ENCODE peak calls at places on chromosome 20, in seven cellular contexts. One of them, this sample, is unnamed.

GRCh38 chr20:62723351-62723750 is 14.7 kb downstream of the NTSR1 start:
- DNase-seq in heart right ventricle: no peak
- DNase-seq in thoracic aorta: no peak
- DNase-seq in A549: no peak
- DNase-seq in dorsolateral prefrontal cortex: peak; percentile 60
- DNase-seq in fibroblast of villous mesenchyme: no peak
- DNase-seq in choroid plexus epithelial cell: no peak
- DNase-seq in this sample: no peak

GRCh38 chr20:13297105-13297899 is 76.2 kb downstream of the ISM1 start:
- DNase-seq in heart right ventricle: no peak
- DNase-seq in thoracic aorta: no peak
- DNase-seq in A549: no peak
- DNase-seq in dorsolateral prefrontal cortex: no peak
- DNase-seq in fibroblast of villous mesenchyme: no peak
- DNase-seq in choroid plexus epithelial cell: no peak
- DNase-seq in this sample: no peak

GRCh38 chr20:48962976-48963730 is 41.6 kb downstream of the ARFGEF2 start:
- DNase-seq in heart right ventricle: no peak
- DNase-seq in thoracic aorta: no peak
- DNase-seq in A549: no peak
- DNase-seq in dorsolateral prefrontal cortex: no peak
- DNase-seq in fibroblast of villous mesenchyme: peak; percentile 73
- DNase-seq in choroid plexus epithelial cell: no peak
- DNase-seq in this sample: no peak

GRCh38 chr20:62606551-62607201 is 35.6 kb upstream of the SLCO4A1 start:
- DNase-seq in heart right ventricle: peak; percentile 83
- DNase-seq in thoracic aorta: no peak
- DNase-seq in A549: no peak
- DNase-seq in dorsolateral prefrontal cortex: no peak
- DNase-seq in fibroblast of villous mesenchyme: peak; percentile 55
- DNase-seq in choroid plexus epithelial cell: peak; percentile 57
- DNase-seq in this sample: no peak

GRCh38 chr20:35134472-35134871 is 12.7 kb downstream of the EDEM2 start:
- DNase-seq in heart right ventricle: peak; percentile 38
- DNase-seq in thoracic aorta: peak; percentile 21
- DNase-seq in A549: no peak
- DNase-seq in dorsolateral prefrontal cortex: no peak
- DNase-seq in fibroblast of villous mesenchyme: no peak
- DNase-seq in choroid plexus epithelial cell: peak; percentile 24
- DNase-seq in this sample: peak; percentile 80

GRCh38 chr20:2401527-2401926 is 20.8 kb downstream of the TGM6 start:
- DNase-seq in heart right ventricle: no peak
- DNase-seq in thoracic aorta: no peak
- DNase-seq in A549: no peak
- DNase-seq in dorsolateral prefrontal cortex: no peak
- DNase-seq in fibroblast of villous mesenchyme: no peak
- DNase-seq in choroid plexus epithelial cell: no peak
- DNase-seq in this sample: no peak

GRCh38 chr20:60056345-60057122 is 98.3 kb downstream of the CDH26 start:
- DNase-seq in heart right ventricle: no peak
- DNase-seq in thoracic aorta: no peak
- DNase-seq in A549: no peak
- DNase-seq in dorsolateral prefrontal cortex: no peak
- DNase-seq in fibroblast of villous mesenchyme: no peak
- DNase-seq in choroid plexus epithelial cell: no peak
- DNase-seq in this sample: no peak

GRCh38 chr20:53706511-53707031 is 112.9 kb upstream of the ZNF217 start:
- DNase-seq in heart right ventricle: no peak
- DNase-seq in thoracic aorta: no peak
- DNase-seq in A549: no peak
- DNase-seq in dorsolateral prefrontal cortex: no peak
- DNase-seq in fibroblast of villous mesenchyme: peak; percentile 94
- DNase-seq in choroid plexus epithelial cell: peak; percentile 58
- DNase-seq in this sample: no peak

GRCh38 chr20:45080867-45081616 is 19.9 kb downstream of the KCNS1 start:
- DNase-seq in heart right ventricle: no peak
- DNase-seq in thoracic aorta: no peak
- DNase-seq in A549: peak; percentile 16
- DNase-seq in dorsolateral prefrontal cortex: no peak
- DNase-seq in fibroblast of villous mesenchyme: no peak
- DNase-seq in choroid plexus epithelial cell: peak; percentile 57
- DNase-seq in this sample: no peak

GRCh38 chr20:47257256-47257655 is 99.2 kb downstream of the ZMYND8 start:
- DNase-seq in heart right ventricle: no peak
- DNase-seq in thoracic aorta: no peak
- DNase-seq in A549: no peak
- DNase-seq in dorsolateral prefrontal cortex: no peak
- DNase-seq in fibroblast of villous mesenchyme: no peak
- DNase-seq in choroid plexus epithelial cell: no peak
- DNase-seq in this sample: no peak

GRCh38 chr20:40525356-40525755 is 163.7 kb downstream of the MAFB start:
- DNase-seq in heart right ventricle: no peak
- DNase-seq in thoracic aorta: no peak
- DNase-seq in A549: no peak
- DNase-seq in dorsolateral prefrontal cortex: no peak
- DNase-seq in fibroblast of villous mesenchyme: no peak
- DNase-seq in choroid plexus epithelial cell: peak; percentile 70
- DNase-seq in this sample: no peak

GRCh38 chr20:10581823-10582222 is 92.0 kb downstream of the JAG1 start:
- DNase-seq in heart right ventricle: no peak
- DNase-seq in thoracic aorta: no peak
- DNase-seq in A549: no peak
- DNase-seq in dorsolateral prefrontal cortex: no peak
- DNase-seq in fibroblast of villous mesenchyme: peak; percentile 66
- DNase-seq in choroid plexus epithelial cell: peak; percentile 77
- DNase-seq in this sample: no peak

GRCh38 chr20:41413169-41413568 is 46.6 kb upstream of the EMILIN3 start:
- DNase-seq in heart right ventricle: no peak
- DNase-seq in thoracic aorta: no peak
- DNase-seq in A549: peak; percentile 14
- DNase-seq in dorsolateral prefrontal cortex: no peak
- DNase-seq in fibroblast of villous mesenchyme: no peak
- DNase-seq in choroid plexus epithelial cell: no peak
- DNase-seq in this sample: no peak

GRCh38 chr20:50292324-50293243 is 102.0 kb downstream of the CEBPB start:
- DNase-seq in heart right ventricle: peak; percentile 90
- DNase-seq in thoracic aorta: peak; percentile 87
- DNase-seq in A549: peak; percentile 97
- DNase-seq in dorsolateral prefrontal cortex: no peak
- DNase-seq in fibroblast of villous mesenchyme: peak; percentile 99
- DNase-seq in choroid plexus epithelial cell: peak; percentile 97
- DNase-seq in this sample: peak; percentile 94

GRCh38 chr20:46127396-46128010 is 9.4 kb downstream of the CD40 start:
- DNase-seq in heart right ventricle: no peak
- DNase-seq in thoracic aorta: no peak
- DNase-seq in A549: no peak
- DNase-seq in dorsolateral prefrontal cortex: peak; percentile 52
- DNase-seq in fibroblast of villous mesenchyme: no peak
- DNase-seq in choroid plexus epithelial cell: no peak
- DNase-seq in this sample: no peak

GRCh38 chr20:58155148-58155925 is 73.1 kb downstream of the ANKRD60 start:
- DNase-seq in heart right ventricle: no peak
- DNase-seq in thoracic aorta: no peak
- DNase-seq in A549: no peak
- DNase-seq in dorsolateral prefrontal cortex: no peak
- DNase-seq in fibroblast of villous mesenchyme: no peak
- DNase-seq in choroid plexus epithelial cell: no peak
- DNase-seq in this sample: no peak

GRCh38 chr20:33388268-33388667 is 13.1 kb downstream of the CDK5RAP1 start:
- DNase-seq in heart right ventricle: no peak
- DNase-seq in thoracic aorta: no peak
- DNase-seq in A549: no peak
- DNase-seq in dorsolateral prefrontal cortex: no peak
- DNase-seq in fibroblast of villous mesenchyme: no peak
- DNase-seq in choroid plexus epithelial cell: no peak
- DNase-seq in this sample: no peak

GRCh38 chr20:8346898-8347297 is 214.8 kb downstream of the PLCB1 start:
- DNase-seq in heart right ventricle: no peak
- DNase-seq in thoracic aorta: no peak
- DNase-seq in A549: no peak
- DNase-seq in dorsolateral prefrontal cortex: no peak
- DNase-seq in fibroblast of villous mesenchyme: no peak
- DNase-seq in choroid plexus epithelial cell: no peak
- DNase-seq in this sample: no peak

GRCh38 chr20:34834459-34834893 is 9.0 kb upstream of the NCOA6 start:
- DNase-seq in heart right ventricle: no peak
- DNase-seq in thoracic aorta: no peak
- DNase-seq in A549: peak; percentile 36
- DNase-seq in dorsolateral prefrontal cortex: no peak
- DNase-seq in fibroblast of villous mesenchyme: peak; percentile 49
- DNase-seq in choroid plexus epithelial cell: peak; percentile 60
- DNase-seq in this sample: no peak

GRCh38 chr20:20065366-20065765 is 13.0 kb downstream of the CFAP61 start:
- DNase-seq in heart right ventricle: no peak
- DNase-seq in thoracic aorta: no peak
- DNase-seq in A549: no peak
- DNase-seq in dorsolateral prefrontal cortex: no peak
- DNase-seq in fibroblast of villous mesenchyme: peak; percentile 21
- DNase-seq in choroid plexus epithelial cell: no peak
- DNase-seq in this sample: no peak
- H3K4me3 ChIP-seq in heart right ventricle: no peak overlapping the region
- H3K4me3 ChIP-seq in thoracic aorta: no peak overlapping the region
- H3K4me3 ChIP-seq in A549: no peak overlapping the region
- H3K4me3 ChIP-seq in dorsolateral prefrontal cortex: no peak overlapping the region
- H3K4me3 ChIP-seq in fibroblast of villous mesenchyme: no peak overlapping the region
- H3K4me3 ChIP-seq in choroid plexus epithelial cell: no peak overlapping the region
- H3K4me3 ChIP-seq in this sample: no peak overlapping the region

DNA sequence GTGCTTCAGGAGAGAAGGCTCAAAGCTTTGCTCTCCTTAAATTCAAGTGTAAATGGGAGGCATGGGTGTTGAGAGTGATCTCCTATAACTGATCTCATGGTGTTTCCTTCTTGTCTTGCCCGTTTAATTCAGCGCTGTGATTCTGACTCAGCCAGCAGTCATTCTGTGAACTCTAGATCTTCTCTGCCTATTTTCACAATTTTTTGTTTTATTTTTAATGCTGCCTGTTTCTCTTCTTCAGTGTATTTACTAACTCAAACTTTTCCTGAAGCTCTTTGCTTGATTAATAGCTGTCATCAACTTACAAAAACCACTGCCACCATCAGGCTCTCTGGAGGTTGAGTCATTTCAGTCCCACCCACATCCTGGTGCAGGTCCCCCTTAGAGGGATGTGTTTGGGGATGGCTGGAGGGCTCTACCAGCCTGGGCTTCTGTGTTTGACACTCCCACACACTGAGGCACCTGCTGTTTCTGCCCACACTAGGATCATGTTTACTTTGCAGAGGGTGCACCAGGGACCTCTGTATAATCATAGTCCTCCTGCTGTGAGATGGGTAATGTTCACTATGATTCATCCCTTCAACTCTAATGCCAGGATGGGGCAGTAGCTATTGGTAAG is 94.0 kb downstream of the SHLD1 start:
- DNase-seq in heart right ventricle: no peak
- DNase-seq in thoracic aorta: no peak
- DNase-seq in A549: peak; percentile 91
- DNase-seq in dorsolateral prefrontal cortex: no peak
- DNase-seq in fibroblast of villous mesenchyme: peak; percentile 51
- DNase-seq in choroid plexus epithelial cell: peak; percentile 60
- DNase-seq in this sample: no peak
- H3K4me3 ChIP-seq in heart right ventricle: no peak overlapping the region
- H3K4me3 ChIP-seq in thoracic aorta: no peak overlapping the region
- H3K4me3 ChIP-seq in A549: no peak overlapping the region
- H3K4me3 ChIP-seq in dorsolateral prefrontal cortex: no peak overlapping the region
- H3K4me3 ChIP-seq in fibroblast of villous mesenchyme: no peak overlapping the region
- H3K4me3 ChIP-seq in choroid plexus epithelial cell: no peak overlapping the region
- H3K4me3 ChIP-seq in this sample: no peak overlapping the region

GRCh38 chr20:64257107-64257757 is 1.7 kb downstream of the PCMTD2 start:
- DNase-seq in heart right ventricle: no peak
- DNase-seq in thoracic aorta: no peak
- DNase-seq in A549: no peak
- DNase-seq in dorsolateral prefrontal cortex: no peak
- DNase-seq in fibroblast of villous mesenchyme: no peak
- DNase-seq in choroid plexus epithelial cell: no peak
- DNase-seq in this sample: no peak
- H3K4me3 ChIP-seq in heart right ventricle: peak overlapping the region; percentile 89
- H3K4me3 ChIP-seq in thoracic aorta: no peak overlapping the region
- H3K4me3 ChIP-seq in A549: no peak overlapping the region
- H3K4me3 ChIP-seq in dorsolateral prefrontal cortex: peak overlapping the region; percentile 88
- H3K4me3 ChIP-seq in fibroblast of villous mesenchyme: peak overlapping the region; percentile 77
- H3K4me3 ChIP-seq in choroid plexus epithelial cell: no peak overlapping the region
- H3K4me3 ChIP-seq in this sample: peak overlapping the region; percentile 93

GRCh38 chr20:51396365-51396909 is 146.1 kb downstream of the NFATC2 start:
- DNase-seq in heart right ventricle: no peak
- DNase-seq in thoracic aorta: no peak
- DNase-seq in A549: no peak
- DNase-seq in dorsolateral prefrontal cortex: no peak
- DNase-seq in fibroblast of villous mesenchyme: no peak
- DNase-seq in choroid plexus epithelial cell: no peak
- DNase-seq in this sample: no peak
- H3K4me3 ChIP-seq in heart right ventricle: no peak overlapping the region
- H3K4me3 ChIP-seq in thoracic aorta: no peak overlapping the region
- H3K4me3 ChIP-seq in A549: no peak overlapping the region
- H3K4me3 ChIP-seq in dorsolateral prefrontal cortex: no peak overlapping the region
- H3K4me3 ChIP-seq in fibroblast of villous mesenchyme: no peak overlapping the region
- H3K4me3 ChIP-seq in choroid plexus epithelial cell: no peak overlapping the region
- H3K4me3 ChIP-seq in this sample: no peak overlapping the region

DNA sequence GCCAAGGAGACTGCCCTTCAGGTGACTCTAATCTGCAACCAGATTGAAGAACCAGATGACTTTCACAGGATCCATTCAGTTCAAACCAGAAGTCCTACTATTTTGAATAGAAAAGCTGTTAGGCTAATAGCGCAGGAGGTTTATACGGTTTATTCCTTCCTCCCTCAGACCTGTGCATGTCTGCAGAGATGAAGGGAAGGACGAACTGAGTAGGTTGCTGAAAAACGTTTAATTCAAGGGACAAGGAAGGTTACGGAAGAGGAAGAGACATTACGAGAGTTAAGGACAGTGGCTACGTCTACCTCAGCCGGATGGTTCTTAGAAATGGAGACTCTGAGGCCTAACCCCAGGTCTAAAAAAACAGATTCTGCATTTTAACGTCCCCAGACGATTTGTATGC is 978 bp downstream of the AURKA start:
- DNase-seq in heart right ventricle: no peak
- DNase-seq in thoracic aorta: no peak
- DNase-seq in A549: no peak
- DNase-seq in dorsolateral prefrontal cortex: no peak
- DNase-seq in fibroblast of villous mesenchyme: peak; percentile 31
- DNase-seq in choroid plexus epithelial cell: no peak
- DNase-seq in this sample: no peak
- H3K4me3 ChIP-seq in heart right ventricle: peak overlapping the region; percentile 80
- H3K4me3 ChIP-seq in thoracic aorta: peak overlapping the region; percentile 84
- H3K4me3 ChIP-seq in A549: peak overlapping the region; percentile 85
- H3K4me3 ChIP-seq in dorsolateral prefrontal cortex: peak overlapping the region; percentile 69
- H3K4me3 ChIP-seq in fibroblast of villous mesenchyme: peak overlapping the region; percentile 96
- H3K4me3 ChIP-seq in choroid plexus epithelial cell: peak overlapping the region; percentile 76
- H3K4me3 ChIP-seq in this sample: peak overlapping the region; percentile 71

DNA sequence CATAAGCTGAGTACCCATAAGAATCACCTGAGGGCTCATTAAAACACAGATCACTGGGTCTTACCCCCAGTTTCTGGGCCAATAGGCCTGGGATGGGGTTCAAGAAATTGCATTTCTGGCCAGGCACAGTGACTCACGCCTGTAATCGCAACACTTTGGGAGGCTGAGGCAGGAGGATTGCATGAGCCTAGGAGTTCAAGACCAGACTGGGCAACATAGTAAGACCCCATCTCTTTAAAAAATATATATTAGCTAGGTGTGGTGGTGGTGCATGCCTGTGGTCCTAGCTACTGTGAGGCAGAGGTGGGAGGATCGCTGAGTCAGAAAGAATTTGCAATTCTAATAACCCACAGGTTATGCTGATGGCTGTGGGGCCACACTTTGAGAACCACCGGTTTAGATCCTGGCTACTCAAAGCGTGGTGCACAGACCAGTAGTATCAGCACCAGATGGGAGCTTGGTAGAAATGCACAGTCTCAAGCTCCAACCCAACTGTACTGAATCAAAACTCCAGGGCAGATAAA is 2.0 kb downstream of the CCM2L start:
- DNase-seq in heart right ventricle: no peak
- DNase-seq in thoracic aorta: no peak
- DNase-seq in A549: no peak
- DNase-seq in dorsolateral prefrontal cortex: no peak
- DNase-seq in fibroblast of villous mesenchyme: no peak
- DNase-seq in choroid plexus epithelial cell: no peak
- DNase-seq in this sample: no peak
- H3K4me3 ChIP-seq in heart right ventricle: peak overlapping the region; percentile 63
- H3K4me3 ChIP-seq in thoracic aorta: no peak overlapping the region
- H3K4me3 ChIP-seq in A549: no peak overlapping the region
- H3K4me3 ChIP-seq in dorsolateral prefrontal cortex: no peak overlapping the region
- H3K4me3 ChIP-seq in fibroblast of villous mesenchyme: no peak overlapping the region
- H3K4me3 ChIP-seq in choroid plexus epithelial cell: no peak overlapping the region
- H3K4me3 ChIP-seq in this sample: no peak overlapping the region